ENCODE peak calls at places on chromosomes 11 and 22, in eight cellular contexts. One of them, this sample, is unnamed.

GRCh38 chr11:12206529-12206928 is 96.1 kb downstream of the MICAL2 start:
- DNase-seq in heart left ventricle: no peak
- DNase-seq in GM23338: no peak
- DNase-seq in hepatocyte: no peak
- DNase-seq in prostate gland: no peak
- DNase-seq in Caco-2: no peak
- DNase-seq in upper lobe of right lung: peak; percentile 35
- DNase-seq in heart right ventricle: no peak
- DNase-seq in this sample: no peak

GRCh38 chr22:20853236-20853660 is 5.4 kb downstream of the PI4KA start:
- DNase-seq in heart left ventricle: no peak
- DNase-seq in Caco-2: no peak
- DNase-seq in GM23338: no peak
- DNase-seq in heart right ventricle: no peak
- DNase-seq in prostate gland: no peak
- DNase-seq in upper lobe of right lung: no peak
- DNase-seq in hepatocyte: no peak
- DNase-seq in this sample: no peak

GRCh38 chr11:120339394-120339890 is 3.2 kb downstream of the ARHGEF12 start:
- DNase-seq in heart left ventricle: peak; percentile 61
- DNase-seq in heart right ventricle: peak; percentile 67
- DNase-seq in GM23338: peak; percentile 9
- DNase-seq in prostate gland: peak; percentile 35
- DNase-seq in Caco-2: peak; percentile 14
- DNase-seq in upper lobe of right lung: no peak
- DNase-seq in hepatocyte: peak; percentile 18
- DNase-seq in this sample: no peak

GRCh38 chr11:74683941-74684481 is 47.2 kb downstream of the CHRDL2 start:
- DNase-seq in heart left ventricle: no peak
- DNase-seq in GM23338: peak; percentile 16
- DNase-seq in hepatocyte: no peak
- DNase-seq in Caco-2: no peak
- DNase-seq in heart right ventricle: no peak
- DNase-seq in upper lobe of right lung: peak; percentile 58
- DNase-seq in prostate gland: no peak
- DNase-seq in this sample: no peak

GRCh38 chr11:36196476-36197099 is 92.6 kb downstream of the COMMD9 start:
- DNase-seq in hepatocyte: peak; percentile 41
- DNase-seq in heart right ventricle: peak; percentile 7
- DNase-seq in prostate gland: no peak
- DNase-seq in upper lobe of right lung: no peak
- DNase-seq in heart left ventricle: no peak
- DNase-seq in Caco-2: no peak
- DNase-seq in GM23338: no peak
- DNase-seq in this sample: no peak

GRCh38 chr22:41048791-41049717 is 43.3 kb upstream of the EP300 start:
- DNase-seq in prostate gland: peak; percentile 36
- DNase-seq in hepatocyte: peak; percentile 83
- DNase-seq in heart right ventricle: peak; percentile 81
- DNase-seq in Caco-2: peak; percentile 88
- DNase-seq in heart left ventricle: peak; percentile 76
- DNase-seq in upper lobe of right lung: peak; percentile 76
- DNase-seq in GM23338: peak; percentile 64
- DNase-seq in this sample: peak; percentile 19

GRCh38 chr22:29726104-29726503 is 6.3 kb downstream of the CABP7 start:
- DNase-seq in hepatocyte: no peak
- DNase-seq in Caco-2: no peak
- DNase-seq in heart left ventricle: no peak
- DNase-seq in GM23338: no peak
- DNase-seq in prostate gland: no peak
- DNase-seq in upper lobe of right lung: no peak
- DNase-seq in heart right ventricle: no peak
- DNase-seq in this sample: no peak

GRCh38 chr22:40213478-40213877 is 35.8 kb downstream of the TNRC6B start:
- DNase-seq in heart left ventricle: no peak
- DNase-seq in hepatocyte: no peak
- DNase-seq in upper lobe of right lung: no peak
- DNase-seq in prostate gland: no peak
- DNase-seq in heart right ventricle: no peak
- DNase-seq in GM23338: no peak
- DNase-seq in Caco-2: no peak
- DNase-seq in this sample: no peak

GRCh38 chr11:94647926-94648325 is 80.8 kb downstream of the PIWIL4 start:
- DNase-seq in heart right ventricle: peak; percentile 50
- DNase-seq in heart left ventricle: peak; percentile 46
- DNase-seq in GM23338: no peak
- DNase-seq in upper lobe of right lung: no peak
- DNase-seq in Caco-2: no peak
- DNase-seq in hepatocyte: no peak
- DNase-seq in prostate gland: no peak
- DNase-seq in this sample: no peak

GRCh38 chr11:120336641-120337132 is 474 bp downstream of the ARHGEF12 start:
- DNase-seq in prostate gland: peak; percentile 41
- DNase-seq in Caco-2: no peak
- DNase-seq in hepatocyte: peak; percentile 78
- DNase-seq in heart left ventricle: peak; percentile 52
- DNase-seq in heart right ventricle: peak; percentile 47
- DNase-seq in upper lobe of right lung: no peak
- DNase-seq in GM23338: peak; percentile 47
- DNase-seq in this sample: no peak

GRCh38 chr11:123838659-123839058 is 32.5 kb upstream of the OR6M1 start:
- DNase-seq in GM23338: no peak
- DNase-seq in heart left ventricle: no peak
- DNase-seq in hepatocyte: no peak
- DNase-seq in upper lobe of right lung: no peak
- DNase-seq in heart right ventricle: no peak
- DNase-seq in prostate gland: no peak
- DNase-seq in Caco-2: no peak
- DNase-seq in this sample: no peak

GRCh38 chr11:91686700-91687099 is 537.9 kb upstream of the FAT3 start:
- DNase-seq in heart right ventricle: no peak
- DNase-seq in prostate gland: no peak
- DNase-seq in hepatocyte: no peak
- DNase-seq in heart left ventricle: no peak
- DNase-seq in Caco-2: no peak
- DNase-seq in upper lobe of right lung: no peak
- DNase-seq in GM23338: peak; percentile 42
- DNase-seq in this sample: no peak

GRCh38 chr11:116887909-116888556 is 50.6 kb upstream of the APOA1 start:
- DNase-seq in prostate gland: no peak
- DNase-seq in heart right ventricle: no peak
- DNase-seq in hepatocyte: no peak
- DNase-seq in upper lobe of right lung: no peak
- DNase-seq in heart left ventricle: no peak
- DNase-seq in Caco-2: no peak
- DNase-seq in GM23338: no peak
- DNase-seq in this sample: no peak

GRCh38 chr22:29670615-29671014 is 49.2 kb upstream of the CABP7 start:
- DNase-seq in Caco-2: no peak
- DNase-seq in heart left ventricle: no peak
- DNase-seq in prostate gland: no peak
- DNase-seq in upper lobe of right lung: no peak
- DNase-seq in GM23338: no peak
- DNase-seq in heart right ventricle: no peak
- DNase-seq in hepatocyte: no peak
- DNase-seq in this sample: no peak

GRCh38 chr11:65013692-65014145 is 241 bp upstream of the ARL2 start:
- DNase-seq in Caco-2: peak; percentile 96
- DNase-seq in hepatocyte: peak; percentile 94
- DNase-seq in upper lobe of right lung: peak; percentile 96
- DNase-seq in heart left ventricle: peak; percentile 95
- DNase-seq in prostate gland: peak; percentile 88
- DNase-seq in GM23338: peak; percentile 95
- DNase-seq in heart right ventricle: peak; percentile 94
- DNase-seq in this sample: peak; percentile 53
- TF ChIP-seq CTCF in Caco-2: peak; percentile 71
- TF ChIP-seq CTCF in hepatocyte: peak; percentile 3
- TF ChIP-seq CTCF in upper lobe of right lung: no peak
- TF ChIP-seq CTCF in heart left ventricle: no peak
- TF ChIP-seq CTCF in prostate gland: peak; percentile 89
- TF ChIP-seq CTCF in GM23338: peak; percentile 62
- TF ChIP-seq CTCF in heart right ventricle: no peak
- TF ChIP-seq CTCF in this sample: no peak

DNA sequence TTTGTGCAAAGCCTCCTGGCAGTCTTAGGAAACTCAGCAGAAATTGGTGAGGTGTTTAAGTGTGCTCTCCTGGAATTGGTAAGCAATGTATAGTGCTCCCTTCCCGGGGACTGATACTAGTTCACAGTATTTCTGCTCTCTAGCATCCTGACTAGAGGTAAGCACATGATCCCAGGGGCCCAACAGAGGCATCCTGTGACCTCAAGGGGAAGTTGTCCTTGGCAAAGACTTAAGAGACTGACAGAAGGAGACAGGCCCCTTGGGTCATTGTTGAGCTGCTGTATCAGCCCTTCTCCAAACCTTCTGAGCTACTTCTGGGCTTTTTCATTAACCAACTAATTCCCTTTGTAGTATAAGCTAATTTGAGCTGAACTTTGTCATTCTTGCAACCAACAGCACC is 4.4 kb upstream of the TBC1D22A start:
- DNase-seq in heart left ventricle: no peak
- DNase-seq in hepatocyte: no peak
- DNase-seq in upper lobe of right lung: no peak
- DNase-seq in heart right ventricle: no peak
- DNase-seq in prostate gland: no peak
- DNase-seq in GM23338: no peak
- DNase-seq in Caco-2: no peak
- DNase-seq in this sample: no peak
- H3K36me3 ChIP-seq in heart left ventricle: peaks cover 5% of the 10 kb centered on the region
- H3K36me3 ChIP-seq in hepatocyte: no peaks in the 10 kb centered on the region
- H3K36me3 ChIP-seq in upper lobe of right lung: no peaks in the 10 kb centered on the region
- H3K36me3 ChIP-seq in heart right ventricle: no peaks in the 10 kb centered on the region
- H3K36me3 ChIP-seq in prostate gland: no peaks in the 10 kb centered on the region
- H3K36me3 ChIP-seq in GM23338: peaks cover 5% of the 10 kb centered on the region
- H3K36me3 ChIP-seq in Caco-2: no peaks in the 10 kb centered on the region
- H3K36me3 ChIP-seq in this sample: no peaks in the 10 kb centered on the region

DNA sequence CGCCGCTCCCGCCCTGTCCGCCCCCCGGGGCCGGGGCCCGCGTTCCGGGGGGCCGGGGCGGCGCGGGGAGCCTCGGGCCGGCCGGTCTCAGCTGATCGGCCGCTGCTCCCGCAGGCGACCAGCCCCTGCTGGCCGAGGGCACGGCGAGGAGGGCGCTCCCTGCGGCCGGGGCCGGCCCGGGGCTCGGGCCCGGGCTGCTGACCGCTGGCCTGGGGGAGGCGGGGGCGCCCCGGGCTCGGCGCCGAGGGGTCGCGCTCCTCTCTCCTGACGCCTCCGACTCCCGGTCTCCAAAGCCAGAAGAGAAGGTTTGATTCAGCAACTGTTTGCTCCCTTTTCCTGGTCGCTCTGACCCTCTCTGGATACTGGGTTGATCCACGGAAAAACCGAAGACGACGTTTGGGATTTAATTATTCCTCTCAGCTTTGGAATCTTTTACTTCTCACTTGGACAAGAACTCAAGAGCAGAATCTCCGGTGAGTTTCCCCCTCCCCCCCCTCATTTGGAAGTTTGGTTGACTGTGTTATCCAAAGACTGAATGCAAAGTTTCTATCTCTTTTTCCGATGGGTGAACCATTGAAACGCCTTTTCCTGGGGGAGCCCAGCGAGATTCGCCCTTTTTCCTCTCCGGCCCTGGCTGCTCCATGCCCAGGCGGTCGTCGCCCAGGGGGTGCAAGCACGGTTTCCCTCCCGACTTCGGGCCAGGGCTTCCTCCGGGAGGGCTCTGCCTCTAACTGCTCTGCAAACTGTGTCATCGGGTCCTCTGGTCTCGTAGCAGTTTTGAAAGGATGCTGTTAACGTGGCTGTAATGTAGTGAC is 721 bp downstream of the KDM2A start:
- DNase-seq in heart left ventricle: peak; percentile 26
- DNase-seq in Caco-2: peak; percentile 74
- DNase-seq in GM23338: peak; percentile 44
- DNase-seq in upper lobe of right lung: peak; percentile 67
- DNase-seq in prostate gland: peak; percentile 17
- DNase-seq in heart right ventricle: peak; percentile 25
- DNase-seq in hepatocyte: peak; percentile 67
- DNase-seq in this sample: no peak
- TF ChIP-seq CTCF in heart left ventricle: no peak
- TF ChIP-seq CTCF in Caco-2: no peak
- TF ChIP-seq CTCF in GM23338: no peak
- TF ChIP-seq CTCF in upper lobe of right lung: no peak
- TF ChIP-seq CTCF in prostate gland: no peak
- TF ChIP-seq CTCF in heart right ventricle: no peak
- TF ChIP-seq CTCF in hepatocyte: no peak
- TF ChIP-seq CTCF in this sample: no peak

GRCh38 chr22:46090051-46090591 is 60.2 kb upstream of the PPARA start:
- DNase-seq in Caco-2: no peak
- DNase-seq in hepatocyte: no peak
- DNase-seq in upper lobe of right lung: peak; percentile 65
- DNase-seq in prostate gland: no peak
- DNase-seq in GM23338: no peak
- DNase-seq in heart left ventricle: no peak
- DNase-seq in heart right ventricle: peak; percentile 48
- DNase-seq in this sample: no peak
- H3K36me3 ChIP-seq in Caco-2: no peaks in the 10 kb centered on the region
- H3K36me3 ChIP-seq in hepatocyte: no peaks in the 10 kb centered on the region
- H3K36me3 ChIP-seq in upper lobe of right lung: peaks cover 64% of the 10 kb centered on the region
- H3K36me3 ChIP-seq in prostate gland: no peaks in the 10 kb centered on the region
- H3K36me3 ChIP-seq in GM23338: no peaks in the 10 kb centered on the region
- H3K36me3 ChIP-seq in heart left ventricle: peaks cover 63% of the 10 kb centered on the region
- H3K36me3 ChIP-seq in heart right ventricle: peaks cover 85% of the 10 kb centered on the region
- H3K36me3 ChIP-seq in this sample: peaks cover 9% of the 10 kb centered on the region

DNA sequence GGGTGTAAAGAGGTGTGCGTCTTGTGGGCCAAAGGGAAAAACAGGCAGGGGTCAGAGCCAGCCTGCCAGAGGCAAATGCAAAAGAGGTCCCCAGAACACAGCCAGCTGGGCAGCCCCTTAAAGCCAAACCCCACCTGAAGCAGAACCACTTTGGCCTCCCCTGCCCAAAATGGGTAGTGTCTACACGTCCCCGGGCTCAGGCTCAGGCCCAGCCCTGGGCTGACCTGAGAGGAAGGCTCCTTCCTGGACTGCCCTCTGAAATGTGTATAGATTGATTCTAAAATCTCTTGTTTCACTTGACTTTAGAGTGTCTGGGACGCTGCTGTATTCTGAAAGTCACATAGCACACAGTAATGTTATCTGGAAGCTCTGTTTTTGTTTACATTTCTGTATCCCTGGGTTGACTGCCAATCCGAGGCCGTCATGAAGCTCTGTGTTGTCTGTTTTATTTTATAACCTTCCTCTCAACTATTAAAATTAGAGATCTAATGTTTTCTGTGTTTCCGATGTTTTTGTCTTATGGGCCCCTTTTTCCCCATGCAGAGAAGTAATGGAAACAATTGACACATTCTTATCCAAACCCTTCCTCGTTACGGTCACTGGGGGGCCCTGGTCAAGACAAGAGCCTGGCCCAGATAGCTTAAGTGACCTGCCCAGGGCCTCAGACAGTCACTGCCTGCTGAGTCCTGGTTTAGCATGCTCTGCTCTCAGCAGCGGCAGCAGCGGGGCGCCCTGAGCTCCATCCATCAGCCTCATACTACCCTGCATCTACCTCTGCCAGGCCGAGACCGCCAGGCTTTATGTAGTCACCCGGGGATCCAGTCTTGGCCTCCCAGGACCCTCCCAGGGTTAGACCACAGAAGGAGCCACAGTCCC is 10.1 kb downstream of the OVOL1 start:
- DNase-seq in prostate gland: no peak
- DNase-seq in Caco-2: no peak
- DNase-seq in hepatocyte: peak; percentile 8
- DNase-seq in heart right ventricle: no peak
- DNase-seq in upper lobe of right lung: no peak
- DNase-seq in GM23338: peak; percentile 41
- DNase-seq in heart left ventricle: no peak
- DNase-seq in this sample: no peak
- TF ChIP-seq CTCF in prostate gland: no peak
- TF ChIP-seq CTCF in Caco-2: no peak
- TF ChIP-seq CTCF in hepatocyte: no peak
- TF ChIP-seq CTCF in heart right ventricle: no peak
- TF ChIP-seq CTCF in upper lobe of right lung: no peak
- TF ChIP-seq CTCF in GM23338: peak; percentile 5
- TF ChIP-seq CTCF in heart left ventricle: no peak
- TF ChIP-seq CTCF in this sample: no peak